ENCODE peak calls at places on chromosomes 11 and 22, in five cellular contexts. X, Q, B, H and Y are unnamed samples.

GRCh38 chr11:8361206-8361605 is 97.5 kb upstream of the LMO1 start:
- DNase-seq in H (no peak), B (no peak), X (no peak), Q (no peak), Y (no peak)

GRCh38 chr11:83724704-83725114 is 438.5 kb upstream of the CCDC90B start:
- DNase-seq in H (no peak), X (no peak), B (peak; percentile 22), Q (no peak), Y (no peak)

GRCh38 chr11:131626761-131627160 is 256.3 kb downstream of the NTM start:
- DNase-seq in B (no peak), X (no peak), Q (no peak), H (no peak), Y (no peak)

GRCh38 chr11:74478877-74479276 is 11.5 kb upstream of the KCNE3 start:
- DNase-seq in Q (no peak), H (no peak), B (no peak), X (no peak), Y (no peak)

GRCh38 chr22:48488149-48488551 is 1339.5 kb downstream of the BRD1 start:
- DNase-seq in B (no peak), H (no peak), X (no peak), Q (no peak), Y (no peak)

GRCh38 chr22:23531283-23531921 is 48.7 kb downstream of the IGLL1 start:
- DNase-seq in Q (no peak), B (peak; percentile 21), H (peak; percentile 12), X (no peak), Y (no peak)

GRCh38 chr22:37267128-37267587 is 15.2 kb upstream of the CYTH4 start:
- DNase-seq in Q (peak; percentile 71), X (no peak), H (peak; percentile 72), B (no peak), Y (peak; percentile 72)

GRCh38 chr22:19373450-19373849 is 58.1 kb downstream of the HIRA start:
- DNase-seq in Q (no peak), H (no peak), B (no peak), X (no peak), Y (no peak)

GRCh38 chr22:37345863-37346514 is 63.7 kb downstream of the CYTH4 start:
- DNase-seq in X (peak; percentile 80), Q (no peak), H (no peak), B (peak; percentile 52), Y (no peak)

GRCh38 chr11:45585205-45585604 is 80.2 kb downstream of the CHST1 start:
- DNase-seq in H (no peak), Q (no peak), X (no peak), B (no peak), Y (no peak)

GRCh38 chr11:26947904-26948639 is 45.8 kb upstream of the FIBIN start:
- DNase-seq in Q (no peak), H (no peak), B (no peak), X (no peak), Y (no peak)

GRCh38 chr22:46984751-46985506 is 222.5 kb downstream of the TBC1D22A start:
- DNase-seq in X (peak; percentile 28), Q (no peak), H (no peak), B (no peak), Y (no peak)

GRCh38 chr11:90220391-90220790 is 2.5 kb downstream of the CHORDC1 start:
- DNase-seq in X (no peak), B (no peak), H (no peak), Q (no peak), Y (peak; percentile 30)